ENCODE peak calls at places on chromosomes 16 and 17, in nine cellular contexts. S is MV-4-11; G is T1000; K is NCI-H1092; P is activated T-helper 1 cell treated with anti-CD3 and anti-CD28 coated beads, Interleukin-12 subunit alpha, Interleukin-12 subunit beta, Interleukin-2, Interleukin-4 antibody, amounts not matched to agents 30 ng/mL and 10 ng/mL and 1 ng/mL, durations not matched to agents 14 hours and 24 hours and 36 hours; B is ACHN; C is memory B cell; W is psoas muscle; U is G401. N is an unnamed sample.

GRCh38 chr16:57262841-57263584 is 18.0 kb downstream of the ARL2BP start:
- DNase-seq in W (peak), B (no peak), G (no peak), U (no peak), C (no peak), P (no peak), K (no peak), S (no peak), N (no peak)

GRCh38 chr17:33967608-33968349 is 287.3 kb upstream of the CCL2 start:
- DNase-seq in P (no peak), S (no peak), B (no peak), U (no peak), W (no peak), G (no peak), K (no peak), C (no peak), N (no peak)

GRCh38 chr16:82331974-82332750 is 162.1 kb upstream of the MPHOSPH6 start:
- DNase-seq in U (no peak), C (no peak), W (no peak), K (peak), B (no peak), G (no peak), P (no peak), S (no peak), N (no peak)

GRCh38 chr17:1216209-1216937 is 36.6 kb upstream of the ABR start:
- DNase-seq in S (no peak), B (no peak), G (no peak), C (peak), P (no peak), U (no peak), W (no peak), K (no peak), N (no peak)

GRCh38 chr17:76248013-76248782 is 7.9 kb upstream of the RNF157 start:
- DNase-seq in K (no peak), G (no peak), C (no peak), U (no peak), S (peak), W (peak), B (no peak), P (no peak), N (no peak)

GRCh38 chr16:22092143-22092933 is at the start of gene VWA3A:
- DNase-seq in U (no peak), K (no peak), C (no peak), G (no peak), B (no peak), W (no peak), S (no peak), P (no peak), N (no peak)

GRCh38 chr17:56896217-56896967 is 17.5 kb downstream of the TRIM25 start:
- DNase-seq in K (no peak), P (no peak), C (no peak), U (no peak), S (no peak), B (no peak), W (no peak), G (no peak), N (no peak)

GRCh38 chr17:7323731-7324437 is 5.3 kb downstream of the NEURL4 start:
- DNase-seq in U (no peak), W (peak), C (peak), S (no peak), G (peak), B (no peak), P (peak), K (no peak), N (no peak)

GRCh38 chr16:84628226-84628731 is 10.4 kb upstream of the COTL1 start:
- DNase-seq in C (no peak), B (no peak), W (no peak), P (no peak), U (no peak), S (no peak), G (no peak), K (no peak), N (no peak)

GRCh38 chr17:6105608-6106007 is 35.4 kb downstream of the WSCD1 start:
- DNase-seq in P (no peak), K (no peak), B (no peak), U (no peak), G (no peak), C (no peak), W (no peak), S (no peak), N (no peak)

GRCh38 chr17:64655704-64656103 is 6.4 kb downstream of the SMURF2 start:
- DNase-seq in U (no peak), S (no peak), K (no peak), B (no peak), G (no peak), P (no peak), W (no peak), C (no peak), N (no peak)

GRCh38 chr16:70527315-70527996 is 3.8 kb downstream of the SF3B3 start:
- DNase-seq in U (no peak), B (no peak), S (no peak), C (no peak), G (no peak), K (no peak), P (no peak), W (no peak), N (no peak)

GRCh38 chr16:84999857-85000480 is 11.4 kb downstream of the ZDHHC7 start:
- DNase-seq in U (no peak), G (no peak), P (no peak), W (no peak), C (no peak), S (no peak), B (no peak), K (no peak), N (no peak)

GRCh38 chr17:41836550-41837196 is 641 bp upstream of the NT5C3B start:
- DNase-seq in W (no peak), P (no peak), G (no peak), K (no peak), S (no peak), U (no peak), B (no peak), C (no peak), N (no peak)

GRCh38 chr16:79209308-79209707 is 391.2 kb downstream of the MAF start:
- DNase-seq in P (no peak), W (no peak), B (no peak), G (no peak), U (no peak), S (no peak), C (no peak), K (no peak), N (no peak)

GRCh38 chr16:89373355-89374110 is 116.8 kb downstream of the ANKRD11 start:
- DNase-seq in G (no peak), C (no peak), P (no peak), S (no peak), B (no peak), W (peak), U (no peak), K (no peak), N (no peak)

GRCh38 chr16:65773319-65773874 is 593.1 kb upstream of the CDH5 start:
- DNase-seq in U (no peak), C (no peak), P (no peak), W (no peak), B (no peak), S (no peak), K (no peak), G (no peak), N (no peak)

GRCh38 chr16:12203780-12204351 is 227.3 kb downstream of the SNX29 start:
- DNase-seq in B (no peak), C (no peak), P (no peak), G (no peak), W (no peak), S (no peak), K (no peak), U (no peak), N (no peak)

GRCh38 chr17:81733507-81734404 is 21.7 kb downstream of the SLC25A10 start:
- DNase-seq in W (peak), S (peak), C (peak), G (peak), P (peak), U (peak), K (peak), B (peak), N (peak)

GRCh38 chr16:49458221-49458620 is 84.6 kb downstream of the C16orf78 start:
- DNase-seq in W (peak), U (no peak), P (no peak), B (no peak), G (no peak), K (no peak), C (no peak), S (no peak), N (no peak)

GRCh38 chr16:21283521-21284289 is 5.6 kb upstream of the CRYM start:
- DNase-seq in K (peak), U (peak), C (peak), G (no peak), S (no peak), P (no peak), B (peak), W (peak), N (no peak)

GRCh38 chr16:57728336-57729181 is 7.0 kb upstream of the KATNB1 start:
- DNase-seq in G (no peak), B (no peak), S (no peak), C (no peak), W (no peak), K (no peak), P (no peak), U (no peak), N (no peak)

GRCh38 chr17:28147026-28147425 is 104.5 kb downstream of the NLK start:
- DNase-seq in U (no peak), G (no peak), K (peak), P (no peak), W (no peak), B (no peak), C (no peak), S (no peak), N (no peak)

GRCh38 chr16:74718741-74719610 is 18.3 kb upstream of the MLKL start:
- DNase-seq in U (no peak), G (no peak), C (no peak), W (no peak), P (no peak), B (no peak), S (no peak), K (no peak), N (no peak)

GRCh38 chr17:4539025-4539424 is 16.2 kb downstream of the MYBBP1A start:
- DNase-seq in C (no peak), B (no peak), P (no peak), W (no peak), K (no peak), S (no peak), U (no peak), G (no peak), N (no peak)

GRCh38 chr17:10161392-10161791 is 37.0 kb downstream of the GAS7 start:
- DNase-seq in S (no peak), C (no peak), U (no peak), G (no peak), W (no peak), B (no peak), K (no peak), P (no peak), N (no peak)

GRCh38 chr17:80999224-81000088 is 7.8 kb downstream of the CHMP6 start:
- DNase-seq in W (no peak), K (no peak), U (no peak), B (no peak), C (no peak), S (no peak), G (no peak), P (no peak), N (no peak)